ENCODE peak calls at places on chromosomes 11 and 22, in four cellular contexts. L is NCI-H1105 treated with DMSO at 0.1 percent for 48 hours, E is cardiac muscle cell, J is HS-27A. O is an unnamed sample.

GRCh38 chr22:40204331-40205116 is 26.8 kb downstream of the TNRC6B start:
- DNase-seq in L (no peak), E (no peak), J (peak), O (no peak)

GRCh38 chr11:33646629-33647028 is 54.0 kb downstream of the C11orf91 start:
- DNase-seq in L (no peak), E (no peak), J (no peak), O (no peak)

GRCh38 chr11:117815262-117815803 is 9.2 kb downstream of the FXYD2 start:
- DNase-seq in L (no peak), E (no peak), J (no peak), O (no peak)

GRCh38 chr22:29720824-29721323 is 1.1 kb downstream of the CABP7 start:
- DNase-seq in L (no peak), E (no peak), J (no peak), O (no peak)

GRCh38 chr22:23685205-23685784 is 5.5 kb upstream of the RGL4 start:
- DNase-seq in L (no peak), E (no peak), J (no peak), O (peak)

GRCh38 chr11:116107229-116107628 is 603.0 kb upstream of the CADM1 start:
- DNase-seq in L (no peak), E (no peak), J (no peak), O (no peak)

GRCh38 chr11:128029219-128029722 is 558.1 kb downstream of the ETS1 start:
- DNase-seq in L (peak), E (no peak), J (no peak), O (no peak)

GRCh38 chr11:94473177-94473799 is 20.4 kb downstream of the MRE11 start:
- DNase-seq in L (no peak), E (no peak), J (no peak), O (no peak)

GRCh38 chr11:120335596-120335927 is 651 bp upstream of the ARHGEF12 start:
- DNase-seq in L (peak), E (no peak), J (no peak), O (no peak)

GRCh38 chr11:8477680-8478079 is 116.3 kb downstream of the STK33 start:
- DNase-seq in L (no peak), E (no peak), J (no peak), O (no peak)

GRCh38 chr11:64094463-64095223 is 58.9 kb downstream of the FLRT1 start:
- DNase-seq in L (no peak), E (no peak), J (peak), O (no peak)

GRCh38 chr22:21929253-21929652 is 23.4 kb downstream of the PPM1F start:
- DNase-seq in L (no peak), E (no peak), J (no peak), O (no peak)

GRCh38 chr11:113457784-113458183 is 17.4 kb downstream of the DRD2 start:
- DNase-seq in L (peak), E (no peak), J (no peak), O (no peak)

GRCh38 chr22:26038365-26038764 is 130.9 kb upstream of the SEZ6L start:
- DNase-seq in L (no peak), E (no peak), J (no peak), O (no peak)

GRCh38 chr22:27638329-27639179 is 163.0 kb downstream of the MN1 start:
- DNase-seq in L (no peak), E (no peak), J (no peak), O (no peak)

GRCh38 chr22:39182478-39183030 is 30.1 kb upstream of the CBX7 start:
- DNase-seq in L (no peak), E (no peak), J (no peak), O (no peak)

GRCh38 chr11:68932358-68932757 is 28.7 kb downstream of the IGHMBP2 start:
- DNase-seq in L (no peak), E (no peak), J (no peak), O (no peak)

GRCh38 chr11:134404485-134405341 is 7.3 kb downstream of the B3GAT1 start:
- DNase-seq in L (no peak), E (no peak), J (no peak), O (no peak)

GRCh38 chr22:35109613-35110012 is 43.7 kb downstream of the ISX start:
- DNase-seq in L (no peak), E (no peak), J (no peak), O (no peak)

GRCh38 chr22:45475063-45475747 is 27.5 kb upstream of the FBLN1 start:
- DNase-seq in L (no peak), E (no peak), J (no peak), O (no peak)

GRCh38 chr11:64924910-64925284 is 408 bp downstream of the PPP2R5B start:
- DNase-seq in L (no peak), E (no peak), J (no peak), O (no peak)

GRCh38 chr22:44396727-44397722 is 84.3 kb upstream of the SHISAL1 start:
- DNase-seq in L (no peak), E (no peak), J (no peak), O (peak)

GRCh38 chr11:123526027-123526805 is 96.1 kb downstream of the GRAMD1B start:
- DNase-seq in L (no peak), E (no peak), J (no peak), O (no peak)

GRCh38 chr11:27722117-27722844 is 22.0 kb upstream of the BDNF start:
- DNase-seq in L (no peak), E (peak), J (no peak), O (no peak)